ENCODE peak calls at places on chromosomes 5 and 9, in ten cellular contexts. F is fibroblast of mammary gland; T is CD4-positive, CD25-positive, alpha-beta regulatory T cell; N is WERI-Rb-1; B is coronary artery; I is psoas muscle; D is mucosa of descending colon; H is fibroblast of pulmonary artery; L is GM12865; J is HFF-Myc. Y is an unnamed sample.

GRCh38 chr9:21681641-21682040 is 120.8 kb upstream of the MTAP start:
- DNase-seq in F (peak), T (no peak), N (no peak), B (no peak), I (no peak), D (no peak), H (peak), L (no peak), J (no peak), Y (peak)

GRCh38 chr9:105457560-105458294 is 9.9 kb downstream of the FSD1L start:
- DNase-seq in F (no peak), T (no peak), N (no peak), B (no peak), I (peak), D (no peak), H (no peak), L (no peak), J (no peak), Y (no peak)

GRCh38 chr5:109707531-109707930 is 17.8 kb downstream of the MAN2A1 start:
- DNase-seq in F (no peak), T (no peak), N (no peak), B (no peak), I (no peak), D (no peak), H (no peak), L (no peak), J (no peak), Y (no peak)

GRCh38 chr5:76604838-76605237 is 18.4 kb downstream of the F2RL2 start:
- DNase-seq in F (peak), T (no peak), N (no peak), B (no peak), I (no peak), D (no peak), H (peak), L (no peak), J (no peak), Y (peak)

GRCh38 chr5:54457094-54457531 is 1.6 kb downstream of the HSPB3 start:
- DNase-seq in F (peak), T (no peak), N (no peak), B (no peak), I (no peak), D (no peak), H (peak), L (no peak), J (no peak), Y (peak)

GRCh38 chr5:89735108-89735507 is 674.4 kb downstream of the CETN3 start:
- DNase-seq in F (peak), T (no peak), N (no peak), B (no peak), I (no peak), D (no peak), H (peak), L (no peak), J (no peak), Y (no peak)

GRCh38 chr9:6899274-6899673 is 141.5 kb downstream of the KDM4C start:
- DNase-seq in F (no peak), T (no peak), N (no peak), B (no peak), I (no peak), D (no peak), H (no peak), L (no peak), J (no peak), Y (no peak)

GRCh38 chr9:77952641-77953341 is 78.8 kb downstream of the GNAQ start:
- DNase-seq in F (peak), T (no peak), N (no peak), B (no peak), I (no peak), D (no peak), H (peak), L (no peak), J (no peak), Y (no peak)

GRCh38 chr9:137396227-137396626 is 26.7 kb downstream of the EXD3 start:
- DNase-seq in F (peak), T (no peak), N (no peak), B (no peak), I (no peak), D (no peak), H (peak), L (no peak), J (no peak), Y (peak)

GRCh38 chr5:170791325-170791954 is 7.9 kb downstream of the GABRP start:
- DNase-seq in F (peak), T (no peak), N (peak), B (no peak), I (peak), D (peak), H (peak), L (peak), J (no peak), Y (peak)

GRCh38 chr9:7234144-7234543 is 476.4 kb downstream of the KDM4C start:
- DNase-seq in F (peak), T (no peak), N (peak), B (no peak), I (no peak), D (no peak), H (peak), L (peak), J (peak), Y (no peak)

GRCh38 chr5:109035470-109035869 is 287.8 kb downstream of the FER start:
- DNase-seq in F (peak), T (no peak), N (no peak), B (no peak), I (no peak), D (no peak), H (no peak), L (no peak), J (no peak), Y (no peak)

DNA sequence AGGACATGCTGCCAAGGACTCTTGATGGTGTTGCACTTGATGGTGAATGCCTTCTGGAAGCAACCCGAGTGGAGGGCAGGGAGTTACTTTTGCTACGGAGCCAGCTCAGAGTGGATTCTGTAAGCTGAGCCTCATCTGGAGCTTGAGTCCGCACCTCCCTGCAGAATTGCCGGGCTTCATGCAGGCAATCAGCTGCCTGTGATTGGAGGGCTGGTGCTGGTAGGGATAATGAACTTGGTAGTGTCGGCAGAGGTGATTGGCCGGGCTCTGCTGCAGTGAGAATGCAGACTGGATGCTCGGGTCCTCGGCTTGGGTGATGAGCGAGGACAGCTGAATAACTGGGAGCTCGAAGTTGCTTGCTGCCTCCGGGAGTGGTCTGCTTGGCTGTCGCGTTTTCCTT is 23.1 kb downstream of the SLC25A25 start:
- DNase-seq in F (peak), T (no peak), N (no peak), B (peak), I (peak), D (peak), H (peak), L (no peak), J (peak), Y (peak)
- H3K4me3 ChIP-seq in F (peak), T (no peak), N (no peak), B (peak), I (peak), D (no peak), H (peak), L (no peak), J (peak), Y (peak)

GRCh38 chr5:39211773-39212172 is 7.6 kb downstream of the FYB1 start:
- DNase-seq in F (no peak), T (no peak), N (no peak), B (no peak), I (no peak), D (no peak), H (no peak), L (peak), J (no peak), Y (no peak)

GRCh38 chr5:39207628-39208027 is 11.7 kb downstream of the FYB1 start:
- DNase-seq in F (no peak), T (no peak), N (no peak), B (no peak), I (no peak), D (no peak), H (no peak), L (no peak), J (no peak), Y (no peak)

GRCh38 chr5:39208471-39208870 is 10.9 kb downstream of the FYB1 start:
- DNase-seq in F (no peak), T (no peak), N (no peak), B (no peak), I (no peak), D (no peak), H (no peak), L (no peak), J (no peak), Y (no peak)

GRCh38 chr5:39206630-39207319 is 12.6 kb downstream of the FYB1 start:
- DNase-seq in F (no peak), T (no peak), N (no peak), B (no peak), I (no peak), D (no peak), H (no peak), L (no peak), J (no peak), Y (no peak)

DNA sequence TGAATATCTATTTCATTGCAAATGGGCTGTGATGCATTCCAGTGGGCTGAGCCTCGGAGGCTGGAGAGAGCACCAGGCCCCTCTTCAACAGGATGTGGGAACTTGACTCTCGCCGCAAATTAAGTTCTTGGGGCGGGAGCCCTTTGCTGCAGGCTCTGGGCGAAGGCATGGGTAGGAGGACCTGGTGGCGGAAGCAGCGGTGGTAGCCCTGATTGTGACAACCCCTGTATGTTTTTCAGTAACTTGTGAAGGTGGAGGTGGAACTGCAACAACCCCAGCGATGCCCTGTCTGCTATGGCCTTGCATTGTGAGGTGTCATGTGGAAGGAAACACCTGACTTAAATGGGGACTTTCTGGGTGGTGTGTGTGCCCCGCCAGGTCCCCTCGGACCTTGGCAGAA is 9.4 kb downstream of the FYB1 start:
- DNase-seq in F (no peak), T (peak), N (no peak), B (no peak), I (no peak), D (peak), H (no peak), L (peak), J (no peak), Y (no peak)
- H3K4me3 ChIP-seq in F (no peak), T (peak), N (no peak), B (no peak), I (no peak), D (no peak), H (no peak), L (no peak), J (no peak), Y (no peak)

DNA sequence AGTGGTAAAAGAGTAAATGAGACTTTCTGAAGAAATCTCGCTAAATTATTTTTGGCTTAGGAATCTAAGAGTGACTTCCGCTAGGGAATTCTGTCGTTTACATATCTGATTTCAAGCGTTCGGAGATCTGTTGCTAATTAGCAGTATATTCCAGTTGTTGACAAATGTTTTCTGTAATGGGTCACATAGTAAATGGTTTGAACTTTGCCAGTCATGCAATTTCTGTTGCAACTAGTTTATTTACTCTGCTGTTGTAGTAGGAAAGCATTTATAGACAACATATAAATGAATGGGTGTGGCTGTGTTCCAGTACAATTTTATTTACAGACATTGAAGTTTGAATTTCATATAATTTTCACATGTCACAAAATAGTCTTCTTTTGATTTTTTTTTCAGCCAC is 57.4 kb upstream of the JAK2 start:
- DNase-seq in F (peak), T (no peak), N (no peak), B (no peak), I (no peak), D (no peak), H (no peak), L (no peak), J (no peak), Y (no peak)
- H3K4me3 ChIP-seq in F (no peak), T (no peak), N (no peak), B (no peak), I (peak), D (no peak), H (no peak), L (no peak), J (no peak), Y (no peak)

GRCh38 chr9:68912561-68912960 is 101.4 kb downstream of the PRKACG start:
- DNase-seq in F (no peak), T (no peak), N (no peak), B (no peak), I (no peak), D (no peak), H (no peak), L (peak), J (no peak), Y (no peak)

GRCh38 chr9:68904454-68904853 is 109.5 kb downstream of the PRKACG start:
- DNase-seq in F (no peak), T (no peak), N (no peak), B (no peak), I (no peak), D (no peak), H (peak), L (peak), J (no peak), Y (no peak)

GRCh38 chr9:68913054-68913453 is 100.9 kb downstream of the PRKACG start:
- DNase-seq in F (no peak), T (no peak), N (no peak), B (no peak), I (no peak), D (no peak), H (no peak), L (no peak), J (no peak), Y (no peak)

GRCh38 chr9:68905129-68905528 is 108.8 kb downstream of the PRKACG start:
- DNase-seq in F (no peak), T (no peak), N (no peak), B (no peak), I (no peak), D (no peak), H (no peak), L (no peak), J (no peak), Y (no peak)

DNA sequence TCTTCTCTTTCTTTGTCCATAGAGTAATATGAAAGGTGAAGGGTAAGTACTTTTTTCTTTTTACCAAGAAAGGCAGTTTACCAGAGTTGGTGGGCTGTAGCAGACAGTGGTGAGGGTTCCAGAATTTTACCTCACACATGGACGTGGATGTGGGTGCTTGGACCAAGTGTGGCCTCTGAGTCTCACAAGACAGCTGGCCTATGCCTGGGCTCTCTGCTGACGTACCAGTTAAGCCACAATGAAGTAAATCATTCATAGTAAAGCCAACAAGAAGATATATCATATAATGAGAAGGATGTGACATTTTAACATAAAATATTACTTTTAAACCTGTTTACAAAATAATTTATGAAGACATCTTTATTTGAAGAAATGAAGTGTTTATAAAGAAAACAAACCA is 106.0 kb downstream of the PRKACG start:
- DNase-seq in F (no peak), T (no peak), N (no peak), B (no peak), I (no peak), D (no peak), H (no peak), L (no peak), J (no peak), Y (no peak)
- H3K4me3 ChIP-seq in F (no peak), T (no peak), N (no peak), B (no peak), I (no peak), D (no peak), H (no peak), L (no peak), J (no peak), Y (no peak)

GRCh38 chr5:6586647-6587042 is 46.2 kb downstream of the NSUN2 start:
- DNase-seq in F (no peak), T (no peak), N (no peak), B (no peak), I (no peak), D (no peak), H (no peak), L (no peak), J (no peak), Y (no peak)

GRCh38 chr5:6585939-6586646 is 46.8 kb downstream of the NSUN2 start:
- DNase-seq in F (no peak), T (no peak), N (no peak), B (no peak), I (no peak), D (no peak), H (no peak), L (no peak), J (no peak), Y (no peak)

GRCh38 chr5:6584727-6585126 is 48.1 kb downstream of the NSUN2 start:
- DNase-seq in F (no peak), T (no peak), N (no peak), B (no peak), I (no peak), D (no peak), H (no peak), L (no peak), J (no peak), Y (no peak)

GRCh38 chr5:6585168-6585567 is 47.7 kb downstream of the NSUN2 start:
- DNase-seq in F (no peak), T (no peak), N (no peak), B (peak), I (no peak), D (no peak), H (no peak), L (no peak), J (no peak), Y (no peak)

GRCh38 chr5:6587171-6587570 is 45.7 kb downstream of the NSUN2 start:
- DNase-seq in F (no peak), T (no peak), N (no peak), B (peak), I (no peak), D (no peak), H (no peak), L (no peak), J (no peak), Y (no peak)
- H3K4me3 ChIP-seq in F (no peak), T (no peak), N (no peak), B (no peak), I (no peak), D (no peak), H (no peak), L (no peak), J (no peak), Y (no peak)

Y was measured in skeletal muscle cell.